ENCODE peak calls at places on chromosome 1, in nine cellular contexts. T is uterus, Z is Right ventricle myocardium superior, A is activated T-helper 1 cell treated with Interleukin-2 at 50 U/mL for 16 hours, F is germinal center, O is left ventricle myocardium inferior, K is GM03348, D is psoas muscle, J is LoVo. Q is an unnamed sample.

GRCh38 chr1:13443506-13443905 is 33.3 kb downstream of the PRAMEF20 start:
- DNase-seq in T (no peak), K (no peak), D (no peak), F (no peak), A (no peak), Z (no peak), J (no peak), O (no peak), Q (no peak)

GRCh38 chr1:42173155-42173933 is 8.8 kb upstream of the GUCA2A start:
- DNase-seq in J (peak; percentile 59), F (peak; percentile 76), D (peak; percentile 64), A (peak; percentile 50), K (peak; percentile 85), Z (peak; percentile 81), T (peak; percentile 51), O (peak; percentile 70), Q (peak; percentile 66)

GRCh38 chr1:31007462-31007991 is 58.0 kb downstream of the PUM1 start:
- DNase-seq in A (no peak), O (no peak), K (peak; percentile 78), Z (no peak), F (no peak), J (no peak), T (no peak), D (no peak), Q (no peak)

GRCh38 chr1:63630666-63631065 is 37.5 kb downstream of the PGM1 start:
- DNase-seq in J (no peak), K (peak; percentile 53), Z (no peak), O (no peak), T (no peak), D (no peak), A (no peak), F (no peak), Q (no peak)

GRCh38 chr1:234613128-234613875 is 3.3 kb upstream of the IRF2BP2 start:
- DNase-seq in J (peak; percentile 45), F (no peak), A (no peak), D (no peak), O (no peak), K (peak; percentile 48), Z (no peak), T (no peak), Q (no peak)

GRCh38 chr1:226956942-226957713 is 17.0 kb downstream of the COQ8A start:
- DNase-seq in K (no peak), F (no peak), T (no peak), D (no peak), Z (no peak), A (no peak), O (no peak), J (no peak), Q (no peak)

GRCh38 chr1:168301664-168302320 is 21.1 kb downstream of the TBX19 start:
- DNase-seq in O (no peak), D (no peak), T (no peak), A (no peak), J (peak; percentile 84), F (no peak), K (peak; percentile 54), Z (no peak), Q (no peak)

GRCh38 chr1:13820456-13820855 is 120.5 kb downstream of the PRDM2 start:
- DNase-seq in A (no peak), O (no peak), K (no peak), F (no peak), Z (no peak), D (no peak), T (no peak), J (no peak), Q (no peak)

GRCh38 chr1:186443638-186444037 is 17.3 kb downstream of the PDC start:
- DNase-seq in D (no peak), Z (no peak), K (no peak), A (no peak), J (no peak), T (no peak), F (no peak), O (no peak), Q (no peak)

GRCh38 chr1:204712718-204713430 is 27.3 kb upstream of the LRRN2 start:
- DNase-seq in F (peak; percentile 54), O (no peak), Z (no peak), T (no peak), D (no peak), A (no peak), J (no peak), K (no peak), Q (no peak)